ENCODE peak calls at places on chromosomes 12 and 14, in four cellular contexts. I is Panc1, J is HCT116, U is K562. S is an unnamed sample.

GRCh38 chr12:106276032-106276728 is 26.4 kb upstream of the TCP11L2 start:
- DNase-seq in I (no peak), J (no peak), U (no peak), S (no peak)

GRCh38 chr12:113142173-113142885 is 6.8 kb upstream of the RASAL1 start:
- DNase-seq in I (no peak), J (no peak), U (no peak), S (no peak)

GRCh38 chr12:70809887-70810286 is 110.7 kb downstream of the PTPRR start:
- DNase-seq in I (no peak), J (no peak), U (no peak), S (no peak)

GRCh38 chr12:48002773-48003218 is 1.5 kb downstream of the COL2A1 start:
- DNase-seq in I (no peak), J (no peak), U (no peak), S (peak; percentile 71)

GRCh38 chr14:87449016-87449415 is 544.0 kb downstream of the GALC start:
- DNase-seq in I (no peak), J (no peak), U (no peak), S (no peak)

GRCh38 chr12:114662512-114663177 is 21.3 kb downstream of the TBX3 start:
- DNase-seq in I (peak; percentile 64), J (peak; percentile 57), U (peak; percentile 69), S (peak; percentile 91)

GRCh38 chr12:32826807-32827412 is 69.7 kb downstream of the PKP2 start:
- DNase-seq in I (no peak), J (no peak), U (no peak), S (no peak)

GRCh38 chr14:51676549-51676948 is 24.8 kb downstream of the FRMD6 start:
- DNase-seq in I (no peak), J (no peak), U (no peak), S (no peak)

GRCh38 chr14:20477211-20477876 is 8.1 kb downstream of the PNP start:
- DNase-seq in I (no peak), J (no peak), U (peak; percentile 76), S (no peak)

GRCh38 chr12:115402443-115403170 is 718.6 kb upstream of the TBX3 start:
- DNase-seq in I (no peak), J (no peak), U (no peak), S (no peak)

GRCh38 chr12:70774055-70774454 is 136.8 kb upstream of the PTPRB start:
- DNase-seq in I (no peak), J (no peak), U (no peak), S (no peak)

GRCh38 chr14:33958616-33959226 is 7.8 kb upstream of the EGLN3 start:
- DNase-seq in I (no peak), J (no peak), U (peak; percentile 40), S (no peak)

GRCh38 chr12:2507811-2508210 is 287.0 kb upstream of the FKBP4 start:
- DNase-seq in I (no peak), J (no peak), U (no peak), S (no peak)

GRCh38 chr12:106297681-106298080 is 4.9 kb upstream of the TCP11L2 start:
- DNase-seq in I (no peak), J (no peak), U (no peak), S (no peak)

GRCh38 chr12:62709321-62709720 is 225.6 kb downstream of the PPM1H start:
- DNase-seq in I (no peak), J (no peak), U (no peak), S (no peak)

GRCh38 chr12:9707356-9707755 is 25.5 kb downstream of the CLECL1 start:
- DNase-seq in I (no peak), J (no peak), U (no peak), S (no peak)

GRCh38 chr14:81243499-81243898 is 22.7 kb upstream of the GTF2A1 start:
- DNase-seq in I (no peak), J (no peak), U (no peak), S (no peak)

GRCh38 chr12:102811125-102811737 is 105.8 kb downstream of the PAH start:
- DNase-seq in I (peak; percentile 2), J (peak; percentile 12), U (peak; percentile 57), S (no peak)

GRCh38 chr12:76030378-76031080 is 1.0 kb downstream of the PHLDA1 start:
- DNase-seq in I (no peak), J (no peak), U (no peak), S (no peak)

GRCh38 chr12:16187684-16188083 is 89.8 kb downstream of the SLC15A5 start:
- DNase-seq in I (no peak), J (no peak), U (no peak), S (no peak)

GRCh38 chr12:6957151-6957701 is 6.1 kb downstream of the PTPN6 start:
- DNase-seq in I (no peak), J (no peak), U (no peak), S (no peak)

GRCh38 chr12:128771681-128772080 is 52.1 kb downstream of the SLC15A4 start:
- DNase-seq in I (no peak), J (no peak), U (no peak), S (no peak)

GRCh38 chr12:115771065-115771464 is 506.4 kb downstream of the MED13L start:
- DNase-seq in I (no peak), J (peak; percentile 13), U (no peak), S (no peak)

GRCh38 chr12:116456683-116457082 is 102.5 kb upstream of the MAP1LC3B2 start:
- DNase-seq in I (no peak), J (no peak), U (no peak), S (no peak)

GRCh38 chr14:70398706-70399431 is 18.0 kb downstream of the SYNJ2BP start:
- DNase-seq in I (no peak), J (no peak), U (no peak), S (no peak)

GRCh38 chr12:109053382-109054123 is 1.2 kb downstream of the USP30 start:
- DNase-seq in I (no peak), J (no peak), U (peak; percentile 34), S (no peak)

GRCh38 chr12:6784292-6784691 is 5.0 kb upstream of the CD4 start:
- DNase-seq in I (no peak), J (no peak), U (no peak), S (no peak)

GRCh38 chr12:47139010-47139681 is 59.4 kb upstream of the AMIGO2 start:
- DNase-seq in I (no peak), J (no peak), U (no peak), S (no peak)

GRCh38 chr12:49019435-49020317 is 1.1 kb upstream of the PRKAG1 start:
- DNase-seq in I (no peak), J (no peak), U (peak; percentile 81), S (peak; percentile 67)

GRCh38 chr14:102052522-102052921 is 34.3 kb downstream of the HSP90AA1 start:
- DNase-seq in I (no peak), J (no peak), U (no peak), S (no peak)

GRCh38 chr14:90403065-90403464 is 6.2 kb downstream of the CALM1 start:
- DNase-seq in I (no peak), J (no peak), U (no peak), S (no peak)

GRCh38 chr14:29851397-29851796 is 76.2 kb downstream of the PRKD1 start:
- DNase-seq in I (no peak), J (no peak), U (no peak), S (no peak)

GRCh38 chr12:62738105-62738504 is 196.8 kb downstream of the PPM1H start:
- DNase-seq in I (no peak), J (no peak), U (no peak), S (no peak)

GRCh38 chr14:101072070-101072469 is 168.5 kb upstream of the RTL1 start:
- DNase-seq in I (no peak), J (no peak), U (no peak), S (no peak)

GRCh38 chr12:90172524-90172923 is 463.9 kb upstream of the ATP2B1 start:
- DNase-seq in I (no peak), J (no peak), U (no peak), S (no peak)

GRCh38 chr12:90170740-90171139 is 462.1 kb upstream of the ATP2B1 start:
- DNase-seq in I (no peak), J (no peak), U (no peak), S (no peak)

GRCh38 chr12:90173499-90174197 is 465.0 kb upstream of the ATP2B1 start:
- DNase-seq in I (no peak), J (no peak), U (no peak), S (no peak)

GRCh38 chr12:90174198-90174510 is 465.5 kb upstream of the ATP2B1 start:
- DNase-seq in I (no peak), J (peak; percentile 6), U (no peak), S (no peak)
- TF ChIP-seq SIN3A in I (no peak), J (no peak), U (no peak), S (no peak)

DNA sequence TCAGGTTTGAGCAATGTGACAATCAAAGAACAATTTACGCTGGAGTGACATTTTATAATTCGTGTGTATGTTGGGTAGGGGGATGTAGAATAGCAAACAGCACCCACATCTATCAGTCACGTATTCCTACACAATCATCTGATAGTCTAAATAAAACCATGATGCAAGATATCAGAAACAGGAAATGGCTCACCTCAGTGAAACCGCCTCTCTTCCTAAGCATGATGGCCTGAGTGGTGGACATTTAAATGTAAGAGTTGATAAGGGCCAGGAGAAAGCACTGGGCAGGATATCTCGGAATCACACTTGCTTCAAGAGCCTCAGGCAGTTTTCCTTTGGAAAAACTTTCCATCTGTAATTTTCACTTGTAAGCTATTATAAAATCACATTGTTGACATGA is 128.2 kb downstream of the GRIP1 start:
- DNase-seq in I (no peak), J (no peak), U (peak; percentile 2), S (no peak)
- TF ChIP-seq SIN3A in I (no peak), J (no peak), U (no peak), S (no peak)

GRCh38 chr14:83467811-83468210 is 1934.2 kb upstream of the SEL1L start:
- DNase-seq in I (no peak), J (no peak), U (no peak), S (no peak)

GRCh38 chr14:83462759-83463158 is 1929.1 kb upstream of the SEL1L start:
- DNase-seq in I (no peak), J (no peak), U (no peak), S (no peak)

DNA sequence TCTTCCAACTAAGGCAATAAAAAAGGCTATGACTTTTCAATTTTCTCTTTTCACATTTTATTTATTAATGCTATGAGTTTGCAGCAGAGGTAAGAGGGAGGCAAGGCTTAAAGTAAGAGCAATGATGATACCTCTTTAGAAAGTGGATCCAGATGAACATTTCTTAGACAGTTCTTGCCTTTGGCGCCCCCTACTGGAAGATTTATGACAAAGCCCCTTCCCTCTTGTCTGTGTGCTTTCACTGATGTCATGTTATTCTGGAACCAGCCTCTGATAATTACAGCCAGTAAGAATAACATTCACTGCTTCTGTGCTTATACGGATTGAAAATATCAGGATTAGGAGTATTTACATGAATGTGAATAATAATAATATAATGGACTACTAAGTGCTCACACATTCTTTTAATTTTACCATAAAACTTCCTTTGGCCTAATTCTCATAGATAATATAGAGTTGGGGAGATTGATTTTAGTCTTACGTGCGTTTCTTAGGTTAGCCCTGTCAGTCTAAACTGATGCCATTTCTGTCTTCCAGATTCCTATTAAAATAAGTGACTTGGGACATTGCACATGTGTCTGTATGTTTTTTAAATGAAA is 1929.9 kb upstream of the SEL1L start:
- DNase-seq in I (no peak), J (no peak), U (peak; percentile 23), S (peak; percentile 56)
- TF ChIP-seq SIN3A in I (no peak), J (no peak), U (no peak), S (no peak)

GRCh38 chr14:75452900-75453816 is 25.3 kb downstream of the JDP2 start:
- DNase-seq in I (no peak), J (no peak), U (no peak), S (peak; percentile 82)
- TF ChIP-seq SIN3A in I (no peak), J (no peak), U (no peak), S (peak; percentile 42)

GRCh38 chr12:12482959-12483358 is 79.7 kb downstream of the DUSP16 start:
- DNase-seq in I (no peak), J (no peak), U (no peak), S (no peak)
- TF ChIP-seq SIN3A in I (no peak), J (no peak), U (no peak), S (no peak)